ENCODE peak calls at places on chromosomes 3 and 15, in nine cellular contexts. One of them, this sample, is unnamed. For H3K4me1, the result is how much of the 10 kb centered on the place peaks cover.

GRCh38 chr15:97072560-97072959 is 742.1 kb downstream of the NR2F2 start:
- DNase-seq in SJSA1: no peak
- DNase-seq in cardiac muscle cell: no peak
- DNase-seq in neuronal stem cell: no peak
- DNase-seq in CD4-positive, CD25-positive, alpha-beta regulatory T cell: no peak
- DNase-seq in Karpas-422: no peak
- DNase-seq in prostate gland: no peak
- DNase-seq in heart left ventricle: no peak
- DNase-seq in naive thymus-derived CD4-positive, alpha-beta T cell: no peak
- DNase-seq in this sample: no peak

GRCh38 chr3:111210003-111210699 is 138.5 kb downstream of the NECTIN3 start:
- DNase-seq in SJSA1: no peak
- DNase-seq in prostate gland: no peak
- DNase-seq in cardiac muscle cell: no peak
- DNase-seq in naive thymus-derived CD4-positive, alpha-beta T cell: no peak
- DNase-seq in CD4-positive, CD25-positive, alpha-beta regulatory T cell: no peak
- DNase-seq in neuronal stem cell: no peak
- DNase-seq in heart left ventricle: no peak
- DNase-seq in Karpas-422: no peak
- DNase-seq in this sample: no peak

GRCh38 chr3:106113747-106114146 is 244.9 kb upstream of the CBLB start:
- DNase-seq in SJSA1: no peak
- DNase-seq in CD4-positive, CD25-positive, alpha-beta regulatory T cell: no peak
- DNase-seq in prostate gland: no peak
- DNase-seq in naive thymus-derived CD4-positive, alpha-beta T cell: no peak
- DNase-seq in cardiac muscle cell: no peak
- DNase-seq in neuronal stem cell: no peak
- DNase-seq in heart left ventricle: no peak
- DNase-seq in Karpas-422: no peak
- DNase-seq in this sample: no peak

GRCh38 chr3:150345021-150345538 is 63.0 kb upstream of the TSC22D2 start:
- DNase-seq in CD4-positive, CD25-positive, alpha-beta regulatory T cell: no peak
- DNase-seq in cardiac muscle cell: no peak
- DNase-seq in heart left ventricle: no peak
- DNase-seq in naive thymus-derived CD4-positive, alpha-beta T cell: no peak
- DNase-seq in neuronal stem cell: no peak
- DNase-seq in prostate gland: peak
- DNase-seq in SJSA1: no peak
- DNase-seq in Karpas-422: no peak
- DNase-seq in this sample: no peak

GRCh38 chr3:126848991-126849390 is 133.9 kb upstream of the PLXNA1 start:
- DNase-seq in prostate gland: no peak
- DNase-seq in cardiac muscle cell: no peak
- DNase-seq in heart left ventricle: no peak
- DNase-seq in naive thymus-derived CD4-positive, alpha-beta T cell: no peak
- DNase-seq in Karpas-422: no peak
- DNase-seq in SJSA1: no peak
- DNase-seq in CD4-positive, CD25-positive, alpha-beta regulatory T cell: no peak
- DNase-seq in neuronal stem cell: no peak
- DNase-seq in this sample: no peak

GRCh38 chr3:40780801-40781406 is 256.1 kb downstream of the ZNF621 start:
- DNase-seq in cardiac muscle cell: peak
- DNase-seq in neuronal stem cell: peak
- DNase-seq in CD4-positive, CD25-positive, alpha-beta regulatory T cell: no peak
- DNase-seq in heart left ventricle: peak
- DNase-seq in SJSA1: peak
- DNase-seq in Karpas-422: no peak
- DNase-seq in prostate gland: peak
- DNase-seq in naive thymus-derived CD4-positive, alpha-beta T cell: no peak
- DNase-seq in this sample: no peak

GRCh38 chr3:61594978-61595687 is 33.8 kb downstream of the PTPRG start:
- DNase-seq in heart left ventricle: no peak
- DNase-seq in cardiac muscle cell: peak
- DNase-seq in neuronal stem cell: no peak
- DNase-seq in SJSA1: peak
- DNase-seq in CD4-positive, CD25-positive, alpha-beta regulatory T cell: no peak
- DNase-seq in Karpas-422: no peak
- DNase-seq in naive thymus-derived CD4-positive, alpha-beta T cell: no peak
- DNase-seq in prostate gland: no peak
- DNase-seq in this sample: no peak

GRCh38 chr3:78629544-78629943 is 1138.3 kb downstream of the ROBO1 start:
- DNase-seq in SJSA1: no peak
- DNase-seq in neuronal stem cell: no peak
- DNase-seq in cardiac muscle cell: no peak
- DNase-seq in heart left ventricle: no peak
- DNase-seq in CD4-positive, CD25-positive, alpha-beta regulatory T cell: no peak
- DNase-seq in Karpas-422: no peak
- DNase-seq in naive thymus-derived CD4-positive, alpha-beta T cell: no peak
- DNase-seq in prostate gland: no peak
- DNase-seq in this sample: no peak

GRCh38 chr3:23748398-23749110 is 57.2 kb upstream of the UBE2E1 start:
- DNase-seq in heart left ventricle: no peak
- DNase-seq in SJSA1: no peak
- DNase-seq in CD4-positive, CD25-positive, alpha-beta regulatory T cell: no peak
- DNase-seq in cardiac muscle cell: peak
- DNase-seq in neuronal stem cell: no peak
- DNase-seq in Karpas-422: no peak
- DNase-seq in prostate gland: no peak
- DNase-seq in naive thymus-derived CD4-positive, alpha-beta T cell: no peak
- DNase-seq in this sample: no peak

GRCh38 chr3:27134165-27134796 is 234.9 kb downstream of the NEK10 start:
- DNase-seq in SJSA1: peak
- DNase-seq in neuronal stem cell: peak
- DNase-seq in CD4-positive, CD25-positive, alpha-beta regulatory T cell: peak
- DNase-seq in heart left ventricle: peak
- DNase-seq in prostate gland: peak
- DNase-seq in cardiac muscle cell: peak
- DNase-seq in Karpas-422: peak
- DNase-seq in naive thymus-derived CD4-positive, alpha-beta T cell: peak
- DNase-seq in this sample: peak

GRCh38 chr3:56775931-56776461 is 25.8 kb downstream of the ARHGEF3 start:
- DNase-seq in neuronal stem cell: no peak
- DNase-seq in naive thymus-derived CD4-positive, alpha-beta T cell: no peak
- DNase-seq in CD4-positive, CD25-positive, alpha-beta regulatory T cell: no peak
- DNase-seq in cardiac muscle cell: no peak
- DNase-seq in heart left ventricle: no peak
- DNase-seq in Karpas-422: no peak
- DNase-seq in prostate gland: no peak
- DNase-seq in SJSA1: no peak
- DNase-seq in this sample: no peak

GRCh38 chr3:74067296-74067695 is 442.6 kb upstream of the PDZRN3 start:
- DNase-seq in neuronal stem cell: no peak
- DNase-seq in SJSA1: no peak
- DNase-seq in naive thymus-derived CD4-positive, alpha-beta T cell: no peak
- DNase-seq in CD4-positive, CD25-positive, alpha-beta regulatory T cell: no peak
- DNase-seq in cardiac muscle cell: no peak
- DNase-seq in Karpas-422: no peak
- DNase-seq in prostate gland: peak
- DNase-seq in heart left ventricle: no peak
- DNase-seq in this sample: no peak

GRCh38 chr3:80994085-80994665 is 767.3 kb downstream of the GBE1 start:
- DNase-seq in Karpas-422: no peak
- DNase-seq in cardiac muscle cell: no peak
- DNase-seq in neuronal stem cell: no peak
- DNase-seq in prostate gland: no peak
- DNase-seq in SJSA1: no peak
- DNase-seq in heart left ventricle: no peak
- DNase-seq in naive thymus-derived CD4-positive, alpha-beta T cell: no peak
- DNase-seq in CD4-positive, CD25-positive, alpha-beta regulatory T cell: no peak
- DNase-seq in this sample: no peak

GRCh38 chr3:159091936-159092335 is 290.1 kb downstream of the MFSD1 start:
- DNase-seq in SJSA1: no peak
- DNase-seq in cardiac muscle cell: no peak
- DNase-seq in naive thymus-derived CD4-positive, alpha-beta T cell: no peak
- DNase-seq in prostate gland: no peak
- DNase-seq in CD4-positive, CD25-positive, alpha-beta regulatory T cell: no peak
- DNase-seq in heart left ventricle: no peak
- DNase-seq in Karpas-422: no peak
- DNase-seq in neuronal stem cell: no peak
- DNase-seq in this sample: no peak

GRCh38 chr15:38130739-38131498 is 121.7 kb upstream of the SPRED1 start:
- DNase-seq in naive thymus-derived CD4-positive, alpha-beta T cell: no peak
- DNase-seq in SJSA1: no peak
- DNase-seq in Karpas-422: peak
- DNase-seq in neuronal stem cell: no peak
- DNase-seq in prostate gland: peak
- DNase-seq in cardiac muscle cell: peak
- DNase-seq in heart left ventricle: peak
- DNase-seq in CD4-positive, CD25-positive, alpha-beta regulatory T cell: no peak
- DNase-seq in this sample: no peak

GRCh38 chr15:70451861-70452653 is 311.3 kb downstream of the UACA start:
- DNase-seq in SJSA1: no peak
- DNase-seq in naive thymus-derived CD4-positive, alpha-beta T cell: peak
- DNase-seq in prostate gland: no peak
- DNase-seq in cardiac muscle cell: no peak
- DNase-seq in Karpas-422: no peak
- DNase-seq in CD4-positive, CD25-positive, alpha-beta regulatory T cell: no peak
- DNase-seq in neuronal stem cell: no peak
- DNase-seq in heart left ventricle: no peak
- DNase-seq in this sample: no peak

GRCh38 chr3:59605944-59606534 is 556.2 kb upstream of the CFAP20DC start:
- DNase-seq in SJSA1: no peak
- DNase-seq in prostate gland: peak
- DNase-seq in cardiac muscle cell: no peak
- DNase-seq in neuronal stem cell: no peak
- DNase-seq in naive thymus-derived CD4-positive, alpha-beta T cell: no peak
- DNase-seq in CD4-positive, CD25-positive, alpha-beta regulatory T cell: no peak
- DNase-seq in Karpas-422: no peak
- DNase-seq in heart left ventricle: no peak
- DNase-seq in this sample: no peak

GRCh38 chr15:91135201-91136130 is 35.4 kb downstream of the SV2B start:
- DNase-seq in neuronal stem cell: no peak
- DNase-seq in SJSA1: no peak
- DNase-seq in prostate gland: no peak
- DNase-seq in naive thymus-derived CD4-positive, alpha-beta T cell: no peak
- DNase-seq in Karpas-422: no peak
- DNase-seq in heart left ventricle: no peak
- DNase-seq in CD4-positive, CD25-positive, alpha-beta regulatory T cell: no peak
- DNase-seq in cardiac muscle cell: no peak
- DNase-seq in this sample: no peak

GRCh38 chr15:57789225-57789624 is 82.7 kb downstream of the POLR2M start:
- DNase-seq in naive thymus-derived CD4-positive, alpha-beta T cell: no peak
- DNase-seq in CD4-positive, CD25-positive, alpha-beta regulatory T cell: no peak
- DNase-seq in prostate gland: no peak
- DNase-seq in cardiac muscle cell: peak
- DNase-seq in SJSA1: no peak
- DNase-seq in heart left ventricle: no peak
- DNase-seq in neuronal stem cell: no peak
- DNase-seq in Karpas-422: no peak
- DNase-seq in this sample: no peak
- H3K27ac ChIP-seq in naive thymus-derived CD4-positive, alpha-beta T cell: no peak
- H3K27ac ChIP-seq in CD4-positive, CD25-positive, alpha-beta regulatory T cell: no peak
- H3K27ac ChIP-seq in prostate gland: no peak
- H3K27ac ChIP-seq in cardiac muscle cell: no peak
- H3K27ac ChIP-seq in SJSA1: no peak
- H3K27ac ChIP-seq in heart left ventricle: no peak
- H3K27ac ChIP-seq in neuronal stem cell: no peak
- H3K27ac ChIP-seq in Karpas-422: no peak
- H3K27ac ChIP-seq in this sample: no peak

DNA sequence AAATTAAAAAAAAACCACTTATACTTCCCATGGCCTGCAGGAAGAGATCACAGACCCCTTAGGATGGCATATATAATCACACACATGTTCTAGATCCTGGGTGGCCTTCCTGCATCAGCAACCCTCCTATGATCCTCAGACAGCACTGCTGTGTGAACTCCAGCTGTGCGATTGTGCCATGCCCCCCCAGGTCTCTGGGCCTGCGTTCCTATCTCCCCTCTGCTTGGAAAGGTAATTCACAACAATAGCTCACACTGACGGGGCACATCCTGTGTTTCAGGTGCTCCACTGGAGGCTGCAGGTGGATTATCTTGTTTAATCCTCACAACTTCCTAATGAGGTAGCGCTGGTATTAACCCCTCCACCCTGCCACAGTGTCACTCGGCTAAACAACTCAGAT is 71.2 kb upstream of the GLCE start:
- DNase-seq in CD4-positive, CD25-positive, alpha-beta regulatory T cell: no peak
- DNase-seq in SJSA1: no peak
- DNase-seq in neuronal stem cell: no peak
- DNase-seq in Karpas-422: no peak
- DNase-seq in cardiac muscle cell: no peak
- DNase-seq in heart left ventricle: no peak
- DNase-seq in naive thymus-derived CD4-positive, alpha-beta T cell: no peak
- DNase-seq in prostate gland: no peak
- DNase-seq in this sample: no peak
- H3K4me3 ChIP-seq in CD4-positive, CD25-positive, alpha-beta regulatory T cell: no peak
- H3K4me3 ChIP-seq in SJSA1: no peak
- H3K4me3 ChIP-seq in neuronal stem cell: no peak
- H3K4me3 ChIP-seq in Karpas-422: no peak
- H3K4me3 ChIP-seq in cardiac muscle cell: no peak
- H3K4me3 ChIP-seq in heart left ventricle: no peak
- H3K4me3 ChIP-seq in naive thymus-derived CD4-positive, alpha-beta T cell: no peak
- H3K4me3 ChIP-seq in prostate gland: no peak
- H3K4me3 ChIP-seq in this sample: no peak

GRCh38 chr15:68281008-68281407 is 3.5 kb downstream of the FEM1B start:
- DNase-seq in prostate gland: no peak
- DNase-seq in cardiac muscle cell: no peak
- DNase-seq in CD4-positive, CD25-positive, alpha-beta regulatory T cell: no peak
- DNase-seq in naive thymus-derived CD4-positive, alpha-beta T cell: no peak
- DNase-seq in SJSA1: no peak
- DNase-seq in Karpas-422: no peak
- DNase-seq in neuronal stem cell: no peak
- DNase-seq in heart left ventricle: no peak
- DNase-seq in this sample: no peak
- H3K4me1 ChIP-seq in prostate gland: under half
- H3K4me1 ChIP-seq in cardiac muscle cell: under half
- H3K4me1 ChIP-seq in CD4-positive, CD25-positive, alpha-beta regulatory T cell: half or more
- H3K4me1 ChIP-seq in naive thymus-derived CD4-positive, alpha-beta T cell: under half
- H3K4me1 ChIP-seq in SJSA1: under half
- H3K4me1 ChIP-seq in Karpas-422: half or more
- H3K4me1 ChIP-seq in neuronal stem cell: under half
- H3K4me1 ChIP-seq in heart left ventricle: half or more
- H3K4me1 ChIP-seq in this sample: half or more

GRCh38 chr3:152257246-152258074 is 11.3 kb upstream of the MBNL1 start:
- DNase-seq in naive thymus-derived CD4-positive, alpha-beta T cell: peak
- DNase-seq in Karpas-422: no peak
- DNase-seq in SJSA1: no peak
- DNase-seq in prostate gland: no peak
- DNase-seq in cardiac muscle cell: no peak
- DNase-seq in CD4-positive, CD25-positive, alpha-beta regulatory T cell: peak
- DNase-seq in heart left ventricle: no peak
- DNase-seq in neuronal stem cell: no peak
- DNase-seq in this sample: no peak

GRCh38 chr3:152258448-152259302 is 10.1 kb upstream of the MBNL1 start:
- DNase-seq in SJSA1: peak
- DNase-seq in CD4-positive, CD25-positive, alpha-beta regulatory T cell: no peak
- DNase-seq in prostate gland: peak
- DNase-seq in neuronal stem cell: no peak
- DNase-seq in naive thymus-derived CD4-positive, alpha-beta T cell: peak
- DNase-seq in heart left ventricle: peak
- DNase-seq in Karpas-422: no peak
- DNase-seq in cardiac muscle cell: peak
- DNase-seq in this sample: peak

GRCh38 chr3:152255290-152255689 is 13.4 kb upstream of the MBNL1 start:
- DNase-seq in Karpas-422: no peak
- DNase-seq in CD4-positive, CD25-positive, alpha-beta regulatory T cell: no peak
- DNase-seq in cardiac muscle cell: no peak
- DNase-seq in SJSA1: no peak
- DNase-seq in naive thymus-derived CD4-positive, alpha-beta T cell: peak
- DNase-seq in heart left ventricle: no peak
- DNase-seq in neuronal stem cell: no peak
- DNase-seq in prostate gland: no peak
- DNase-seq in this sample: no peak

GRCh38 chr3:152259480-152259879 is 9.2 kb upstream of the MBNL1 start:
- DNase-seq in heart left ventricle: no peak
- DNase-seq in prostate gland: no peak
- DNase-seq in CD4-positive, CD25-positive, alpha-beta regulatory T cell: no peak
- DNase-seq in cardiac muscle cell: no peak
- DNase-seq in naive thymus-derived CD4-positive, alpha-beta T cell: no peak
- DNase-seq in SJSA1: no peak
- DNase-seq in neuronal stem cell: no peak
- DNase-seq in Karpas-422: no peak
- DNase-seq in this sample: no peak

GRCh38 chr3:152256829-152257228 is 11.9 kb upstream of the MBNL1 start:
- DNase-seq in SJSA1: no peak
- DNase-seq in heart left ventricle: no peak
- DNase-seq in cardiac muscle cell: no peak
- DNase-seq in CD4-positive, CD25-positive, alpha-beta regulatory T cell: no peak
- DNase-seq in prostate gland: no peak
- DNase-seq in naive thymus-derived CD4-positive, alpha-beta T cell: no peak
- DNase-seq in Karpas-422: no peak
- DNase-seq in neuronal stem cell: no peak
- DNase-seq in this sample: no peak
- H3K27ac ChIP-seq in SJSA1: no peak
- H3K27ac ChIP-seq in heart left ventricle: no peak
- H3K27ac ChIP-seq in cardiac muscle cell: no peak
- H3K27ac ChIP-seq in CD4-positive, CD25-positive, alpha-beta regulatory T cell: peak
- H3K27ac ChIP-seq in prostate gland: no peak
- H3K27ac ChIP-seq in naive thymus-derived CD4-positive, alpha-beta T cell: peak
- H3K27ac ChIP-seq in Karpas-422: no peak
- H3K27ac ChIP-seq in neuronal stem cell: no peak
- H3K27ac ChIP-seq in this sample: peak

This sample was measured in CD8-positive, alpha-beta memory T cell.